ENCODE peak calls at places on chromosomes 7 and 10, in six cellular contexts. A is NCI-H2081, Q is GM03348, P is astrocyte of the spinal cord, Z is T-helper 2 cell, T is heart left ventricle. W is an unnamed sample.

GRCh38 chr7:140681766-140682165 is 9.0 kb downstream of the ADCK2 start:
- DNase-seq in T (no peak), Q (no peak), A (no peak), Z (no peak), P (no peak), W (no peak)

GRCh38 chr10:71494980-71495381 is 98.3 kb downstream of the CDH23 start:
- DNase-seq in Z (no peak), P (no peak), A (no peak), T (no peak), Q (no peak), W (no peak)

GRCh38 chr10:7312179-7312857 is 98.5 kb downstream of the SFMBT2 start:
- DNase-seq in P (no peak), A (no peak), Q (no peak), T (no peak), Z (no peak), W (no peak)

GRCh38 chr10:97904026-97904410 is 54.4 kb downstream of the GOLGA7B start:
- DNase-seq in T (no peak), A (no peak), P (no peak), Z (no peak), Q (no peak), W (no peak)

GRCh38 chr10:23099816-23100215 is 4.4 kb downstream of the MSRB2 start:
- DNase-seq in Z (no peak), A (no peak), Q (no peak), T (no peak), P (peak), W (no peak)

GRCh38 chr10:102384606-102385429 is 10.7 kb upstream of the NFKB2 start:
- DNase-seq in Q (peak), Z (no peak), T (no peak), A (no peak), P (no peak), W (no peak)

GRCh38 chr10:86306628-86307278 is 59.8 kb downstream of the GRID1 start:
- DNase-seq in P (no peak), T (no peak), Q (peak), A (no peak), Z (no peak), W (no peak)

GRCh38 chr10:80411267-80411668 is 2.9 kb downstream of the PRXL2A start:
- DNase-seq in Z (no peak), Q (no peak), A (no peak), P (no peak), T (no peak), W (no peak)

GRCh38 chr10:126504051-126504760 is 115.9 kb upstream of the ADAM12 start:
- DNase-seq in Z (no peak), A (peak), T (no peak), P (peak), Q (peak), W (no peak)

GRCh38 chr7:90720970-90721768 is 125.0 kb downstream of the CDK14 start:
- DNase-seq in T (no peak), A (no peak), Q (peak), Z (no peak), P (peak), W (no peak)

GRCh38 chr7:75572396-75572795 is 80.3 kb downstream of the SPDYE5 start:
- DNase-seq in T (no peak), P (no peak), Z (no peak), A (no peak), Q (no peak), W (no peak)

GRCh38 chr10:73997479-73997805 is 474 bp upstream of the VCL start:
- DNase-seq in P (no peak), Q (no peak), T (no peak), A (no peak), Z (no peak), W (peak)

GRCh38 chr10:130994191-130994590 is 317.3 kb downstream of the TCERG1L start:
- DNase-seq in T (no peak), Q (no peak), A (no peak), P (no peak), Z (no peak), W (no peak)

GRCh38 chr7:108063520-108063933 is 60.6 kb upstream of the LAMB1 start:
- DNase-seq in Z (no peak), P (no peak), T (no peak), Q (no peak), A (no peak), W (no peak)

GRCh38 chr7:110442386-110442837 is 648.5 kb upstream of the LRRN3 start:
- DNase-seq in Q (no peak), Z (no peak), T (no peak), P (peak), A (peak), W (no peak)

GRCh38 chr10:88979153-88979562 is 11.4 kb upstream of the FAS start:
- DNase-seq in P (peak), Z (no peak), T (no peak), Q (peak), A (no peak), W (no peak)

GRCh38 chr7:128343554-128344430 is at the start of gene RBM28:
- DNase-seq in P (peak), A (peak), T (peak), Z (peak), Q (peak), W (peak)

GRCh38 chr7:36661135-36661840 is 63.0 kb downstream of the AOAH start:
- DNase-seq in Z (no peak), A (no peak), Q (no peak), T (no peak), P (no peak), W (peak)

GRCh38 chr7:152097330-152097729 is 71.9 kb downstream of the GALNT11 start:
- DNase-seq in Z (no peak), P (no peak), A (no peak), Q (no peak), T (no peak), W (no peak)

GRCh38 chr7:76201732-76202665 is at the start of gene SRRM3:
- DNase-seq in Q (peak), T (peak), P (peak), A (peak), Z (peak), W (peak)

GRCh38 chr10:54800677-54801480 is at the start of gene PCDH15:
- DNase-seq in Q (peak), P (peak), T (peak), Z (no peak), A (no peak), W (no peak)

GRCh38 chr10:60735244-60735643 is 43.0 kb upstream of the CDK1 start:
- DNase-seq in T (no peak), Z (no peak), P (no peak), Q (no peak), A (no peak), W (no peak)

GRCh38 chr10:35961501-35961900 is 319.4 kb upstream of the FZD8 start:
- DNase-seq in P (peak), A (no peak), Q (no peak), Z (no peak), T (no peak), W (no peak)

GRCh38 chr10:89389254-89389653 is 3.2 kb upstream of the IFIT1 start:
- DNase-seq in Q (peak), T (no peak), Z (no peak), A (no peak), P (peak), W (no peak)

GRCh38 chr10:97025613-97026242 is 160.0 kb downstream of the SLIT1 start:
- DNase-seq in A (peak), Z (no peak), T (peak), P (peak), Q (peak), W (no peak)

GRCh38 chr7:123460616-123461015 is 73.8 kb downstream of the IQUB start:
- DNase-seq in T (no peak), Q (no peak), Z (no peak), A (no peak), P (peak), W (no peak)

GRCh38 chr7:157013101-157013500 is 2.6 kb upstream of the MNX1 start:
- DNase-seq in A (no peak), Q (no peak), P (no peak), Z (no peak), T (no peak), W (no peak)

GRCh38 chr10:11141571-11142091 is 124.0 kb downstream of the CELF2 start:
- DNase-seq in Q (no peak), P (no peak), A (no peak), T (no peak), Z (no peak), W (no peak)

GRCh38 chr7:43700059-43700501 is 29.2 kb downstream of the COA1 start:
- DNase-seq in A (peak), Q (peak), T (no peak), P (peak), Z (no peak), W (peak)

GRCh38 chr7:50284296-50284695 is 20.2 kb upstream of the IKZF1 start:
- DNase-seq in Q (no peak), A (no peak), T (no peak), P (no peak), Z (no peak), W (no peak)